ENCODE peak calls at places on chromosomes 4 and X, in five cellular contexts. S is AG09319, D is HFF-Myc, H is astrocyte, J is AG10803. B is an unnamed sample.

GRCh38 chr4:133316874-133317273 is 167.8 kb downstream of the PCDH10 start:
- DNase-seq in S (no peak), H (peak; percentile 73), J (no peak), D (no peak), B (no peak)

GRCh38 chr4:64200001-64200555 is 209.2 kb downstream of the TECRL start:
- DNase-seq in H (no peak), D (no peak), J (no peak), S (no peak), B (no peak)

GRCh38 chrX:54495814-54496516 is at the start of gene FGD1:
- DNase-seq in D (no peak), H (peak; percentile 30), S (peak; percentile 5), J (peak; percentile 54), B (peak; percentile 44)

GRCh38 chr4:4857809-4858508 is 1.5 kb upstream of the MSX1 start:
- DNase-seq in D (no peak), J (no peak), H (no peak), S (no peak), B (no peak)

GRCh38 chr4:88522702-88523324 is 763 bp downstream of the PYURF start:
- DNase-seq in H (no peak), J (peak; percentile 46), D (no peak), S (no peak), B (no peak)

GRCh38 chr4:113355550-113356371 is 306.3 kb downstream of the ANK2 start:
- DNase-seq in J (peak; percentile 91), H (peak; percentile 96), S (peak; percentile 49), D (peak; percentile 35), B (no peak)

GRCh38 chr4:173332021-173332487 is 2.1 kb downstream of the HMGB2 start:
- DNase-seq in H (no peak), J (peak; percentile 50), D (no peak), S (no peak), B (no peak)

GRCh38 chr4:157678478-157678877 is 457.9 kb downstream of the GRIA2 start:
- DNase-seq in D (no peak), S (no peak), H (no peak), J (no peak), B (no peak)

GRCh38 chrX:119997570-119997969 is 54.0 kb upstream of the NKAP start:
- DNase-seq in J (no peak), H (no peak), S (no peak), D (no peak), B (no peak)

DNA sequence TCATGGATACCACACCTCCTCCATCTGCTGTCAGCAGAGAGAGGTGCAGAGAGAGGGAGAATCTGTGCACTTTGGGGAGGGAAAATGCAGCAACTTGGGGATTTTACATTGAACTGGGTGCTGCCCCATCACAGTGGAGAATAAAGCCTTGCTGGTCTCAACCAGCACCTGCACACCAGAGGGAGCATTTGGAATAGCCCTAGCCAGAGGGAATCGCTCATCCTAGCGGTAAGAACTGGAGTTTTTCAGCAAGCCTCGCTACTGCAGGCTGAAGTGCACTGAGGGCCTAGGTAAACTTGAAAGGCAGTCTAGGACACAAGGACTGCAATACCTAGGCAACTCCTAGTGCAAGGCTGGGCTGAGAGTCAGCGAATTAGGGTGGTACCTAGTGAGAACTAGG is 148.7 kb downstream of the KDR start:
- DNase-seq in S (no peak), J (no peak), D (no peak), H (no peak), B (no peak)
- TF ChIP-seq CTCF in S (no peak), J (no peak), D (no peak), H (no peak), B (peak; percentile 37)

GRCh38 chr4:185657191-185657590 is 121.9 kb upstream of the PDLIM3 start:
- DNase-seq in J (no peak), S (no peak), H (no peak), D (no peak), B (no peak)

GRCh38 chr4:185654311-185654710 is 119.0 kb upstream of the PDLIM3 start:
- DNase-seq in S (no peak), H (no peak), J (no peak), D (no peak), B (no peak)

GRCh38 chr4:185657699-185658098 is 122.4 kb upstream of the PDLIM3 start:
- DNase-seq in S (no peak), H (no peak), D (no peak), J (no peak), B (no peak)

GRCh38 chr4:185656467-185656890 is 121.2 kb upstream of the PDLIM3 start:
- DNase-seq in D (no peak), H (peak; percentile 42), J (peak; percentile 58), S (no peak), B (no peak)

GRCh38 chr4:185654965-185655554 is 119.8 kb upstream of the PDLIM3 start:
- DNase-seq in H (no peak), S (no peak), J (no peak), D (no peak), B (no peak)
- TF ChIP-seq CTCF in H (no peak), S (no peak), J (no peak), D (no peak), B (no peak)

DNA sequence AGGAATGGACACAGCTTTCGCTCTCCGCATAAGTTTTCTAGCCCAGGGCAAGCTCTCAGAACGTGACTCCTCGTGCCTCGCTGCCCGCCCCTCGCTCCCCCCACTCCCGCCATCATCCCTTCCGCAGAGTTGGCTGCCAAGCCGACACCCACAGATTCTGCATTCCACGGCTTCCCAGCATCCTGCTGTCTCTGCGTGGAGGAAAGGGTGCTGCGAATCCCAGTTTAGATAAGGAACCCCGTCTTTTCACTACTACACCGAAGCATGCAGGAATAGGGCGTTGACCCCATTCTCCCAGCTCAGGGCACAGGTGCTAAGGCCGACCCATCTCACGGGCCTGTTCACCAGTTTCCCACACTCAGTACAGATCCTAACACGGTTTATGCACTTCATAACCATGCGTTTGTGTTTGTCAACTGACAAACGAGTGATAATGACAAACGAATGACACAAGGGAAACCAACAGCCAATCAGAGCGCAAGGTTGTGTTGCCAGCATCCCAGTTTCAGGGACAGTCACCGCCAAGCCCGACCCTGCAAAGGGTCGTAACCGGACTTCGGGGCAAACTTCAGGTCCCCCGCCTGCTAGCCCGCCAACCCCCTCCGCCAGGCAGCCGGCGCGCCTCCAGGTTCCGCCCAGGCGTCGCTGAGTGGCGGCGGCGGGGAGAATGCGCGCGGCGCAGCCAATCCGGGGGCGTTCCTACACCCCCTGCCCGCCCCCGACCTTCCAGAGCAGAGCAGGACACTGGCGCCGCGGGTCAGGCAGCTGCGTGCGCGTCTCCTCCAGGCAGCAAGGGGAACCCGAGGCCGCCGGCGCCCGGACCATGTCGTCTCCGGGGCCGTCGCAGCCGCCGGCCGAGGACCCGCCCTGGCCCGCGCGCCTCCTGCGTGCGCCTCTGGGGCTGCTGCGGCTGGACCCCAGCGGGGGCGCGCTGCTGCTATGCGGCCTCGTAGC is at the start of gene CYP2U1:
- DNase-seq in J (peak; percentile 63), S (no peak), D (no peak), H (peak; percentile 57), B (peak; percentile 66)
- TF ChIP-seq CTCF in J (no peak), S (no peak), D (no peak), H (no peak), B (no peak)

DNA sequence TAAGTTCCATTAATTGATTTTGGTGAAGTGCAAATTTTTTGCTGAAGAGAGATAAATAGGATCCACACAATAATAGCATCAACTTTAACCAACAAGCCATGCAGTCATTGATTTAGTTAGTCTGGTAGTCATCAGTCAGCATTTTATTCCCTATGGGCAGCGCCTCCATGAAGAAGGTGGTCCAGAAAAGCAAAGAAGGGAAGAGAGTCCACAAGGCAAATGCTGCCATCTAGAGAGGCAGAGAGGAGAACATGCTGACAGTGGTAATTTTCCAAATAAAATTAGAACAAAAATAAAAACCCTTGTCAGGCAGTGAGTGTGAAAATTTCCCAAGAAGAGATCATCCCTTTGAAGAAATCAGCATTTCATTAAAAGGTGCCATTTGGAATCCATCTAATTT is 366.7 kb upstream of the FAM241A start:
- DNase-seq in D (no peak), S (no peak), J (peak; percentile 54), H (no peak), B (no peak)
- TF ChIP-seq CTCF in D (peak; percentile 33), S (peak; percentile 54), J (peak; percentile 64), H (no peak), B (peak; percentile 40)

DNA sequence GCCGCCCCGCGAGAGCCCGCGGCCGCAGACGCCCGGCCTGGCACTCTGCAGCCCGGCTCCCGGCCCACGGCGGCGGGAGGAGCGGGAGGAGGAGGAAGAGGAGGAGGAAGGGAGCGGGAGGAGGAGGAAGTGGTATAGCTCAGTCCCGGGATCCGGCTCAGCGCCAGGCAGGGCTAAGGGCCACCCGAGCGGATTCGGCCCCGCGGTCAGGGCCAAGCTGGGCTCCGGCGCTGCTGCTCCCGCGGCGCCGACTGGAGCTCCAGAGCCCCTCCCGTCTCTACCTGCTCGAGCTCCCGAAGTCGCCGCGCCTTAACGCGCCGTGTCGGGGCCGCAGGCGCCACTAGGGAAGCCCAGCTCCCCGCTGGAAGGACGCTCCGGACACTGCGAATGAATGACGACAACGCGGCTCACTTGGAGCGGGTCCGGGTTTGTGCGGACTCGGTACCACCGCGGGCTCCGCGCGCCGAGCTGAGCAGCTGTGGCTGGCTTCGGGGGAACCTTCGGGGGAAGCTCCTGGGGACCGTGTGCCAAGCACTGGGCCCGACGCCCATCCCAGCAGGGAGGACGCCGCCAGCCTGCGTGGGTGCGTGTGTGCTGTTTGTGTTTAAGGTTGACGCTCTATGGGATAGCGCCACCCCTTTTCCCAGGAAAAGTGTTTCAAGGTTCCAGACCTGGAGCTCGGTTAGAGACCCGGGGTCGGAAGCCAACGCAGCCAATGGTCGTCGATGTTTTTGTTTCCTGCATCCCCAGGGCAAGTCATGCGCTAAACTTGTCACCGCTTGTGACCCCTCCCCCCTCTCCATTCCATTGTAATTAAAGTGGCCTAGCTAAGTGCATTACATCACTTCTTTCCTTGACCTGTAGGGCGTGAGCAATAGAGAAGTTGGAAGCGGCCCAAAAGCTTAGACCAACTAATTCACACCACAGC is at the start of gene TBC1D9:
- DNase-seq in H (peak; percentile 80), J (peak; percentile 78), S (no peak), D (peak; percentile 68), B (peak; percentile 76)
- TF ChIP-seq CTCF in H (no peak), J (no peak), S (no peak), D (peak; percentile 23), B (peak; percentile 26)

GRCh38 chr4:44736900-44737299 is 10.5 kb upstream of the GNPDA2 start:
- DNase-seq in H (no peak), S (no peak), J (no peak), D (no peak), B (no peak)

GRCh38 chr4:44740201-44740600 is 13.8 kb upstream of the GNPDA2 start:
- DNase-seq in S (no peak), J (no peak), D (no peak), H (no peak), B (no peak)

DNA sequence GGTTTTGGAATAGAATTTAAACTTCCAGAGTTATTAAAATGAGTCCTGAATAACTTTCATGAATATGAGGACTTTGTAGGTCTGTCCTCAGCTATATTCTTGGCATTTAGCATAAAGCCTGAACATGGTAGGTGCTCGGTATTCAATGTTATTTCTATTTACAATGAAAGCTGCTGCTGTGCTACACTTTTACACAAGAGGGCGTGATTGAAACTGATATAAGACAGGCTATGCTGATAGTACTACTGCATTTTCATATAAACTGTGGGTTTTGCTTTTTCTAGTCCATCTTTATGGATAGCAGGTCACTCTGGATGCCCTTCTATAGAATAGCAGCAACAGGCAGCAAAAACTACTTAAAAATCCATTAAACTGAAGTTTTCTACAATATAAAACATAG is 12.3 kb upstream of the GNPDA2 start:
- DNase-seq in S (no peak), J (no peak), D (no peak), H (no peak), B (no peak)
- TF ChIP-seq CTCF in S (no peak), J (peak; percentile 52), D (peak; percentile 42), H (peak; percentile 11), B (peak; percentile 31)

GRCh38 chr4:76987153-76987562 is 37.6 kb downstream of the SEPTIN11 start:
- DNase-seq in S (peak; percentile 92), D (peak; percentile 88), J (peak; percentile 100), H (peak; percentile 99), B (no peak)
- TF ChIP-seq CTCF in S (peak; percentile 34), D (peak; percentile 3), J (peak; percentile 41), H (no peak), B (no peak)

GRCh38 chrX:50978920-50979660 is 68.6 kb downstream of the BMP15 start:
- DNase-seq in S (no peak), D (no peak), J (peak; percentile 0), H (no peak), B (no peak)
- TF ChIP-seq CTCF in S (no peak), D (no peak), J (no peak), H (no peak), B (no peak)

B was measured in progenitor cell of endocrine pancreas.